ENCODE peak calls at places on chromosomes 4 and X, in four cellular contexts. P, Z, D and S are unnamed samples.

GRCh38 chr4:165475706-165476070 is 96.9 kb downstream of the CPE start:
- DNase-seq in D (no peak), Z (no peak), P (no peak), S (no peak)

GRCh38 chrX:40366661-40367060 is 214.1 kb upstream of the ATP6AP2 start:
- DNase-seq in P (no peak), Z (no peak), D (no peak), S (no peak)

GRCh38 chr4:150708004-150708403 is 126.1 kb downstream of the MAB21L2 start:
- DNase-seq in Z (no peak), D (no peak), P (no peak), S (no peak)

GRCh38 chr4:145732001-145732400 is 52.1 kb downstream of the C4orf51 start:
- DNase-seq in Z (no peak), P (no peak), D (no peak), S (no peak)

GRCh38 chrX:39894626-39895025 is 203.1 kb downstream of the BCOR start:
- DNase-seq in Z (peak; percentile 16), P (peak; percentile 62), D (no peak), S (no peak)

GRCh38 chrX:111543212-111543762 is 31.8 kb downstream of the SERTM2 start:
- DNase-seq in Z (no peak), D (no peak), P (no peak), S (no peak)

GRCh38 chr4:130814896-130815295 is 1718.9 kb downstream of the C4orf33 start:
- DNase-seq in D (no peak), Z (no peak), P (no peak), S (no peak)

GRCh38 chr4:38387348-38387747 is 276.7 kb upstream of the KLF3 start:
- DNase-seq in Z (no peak), D (no peak), P (no peak), S (no peak)

GRCh38 chr4:5198586-5198985 is 147.3 kb downstream of the STK32B start:
- DNase-seq in D (no peak), Z (no peak), P (no peak), S (no peak)

GRCh38 chr4:98932539-98932938 is 3.6 kb upstream of the EIF4E start:
- DNase-seq in Z (no peak), P (peak; percentile 40), D (no peak), S (peak; percentile 11)

GRCh38 chr4:141768954-141769353 is 132.6 kb downstream of the IL15 start:
- DNase-seq in Z (peak; percentile 16), P (peak; percentile 74), D (peak; percentile 43), S (no peak)

GRCh38 chr4:137310593-137311490 is 221.5 kb downstream of the PCDH18 start:
- DNase-seq in D (peak; percentile 41), P (peak; percentile 36), Z (no peak), S (no peak)

GRCh38 chr4:107825072-107825789 is 499 bp downstream of the SGMS2 start:
- DNase-seq in Z (peak; percentile 37), D (no peak), P (peak; percentile 52), S (peak; percentile 67)

GRCh38 chr4:44150091-44150576 is 298.5 kb downstream of the KCTD8 start:
- DNase-seq in P (peak; percentile 87), D (no peak), Z (no peak), S (peak; percentile 4)

GRCh38 chrX:112846114-112846513 is 5.5 kb upstream of the AMOT start:
- DNase-seq in Z (no peak), P (no peak), D (no peak), S (no peak)

GRCh38 chr4:151012836-151013235 is 2.2 kb downstream of the LRBA start:
- DNase-seq in Z (no peak), P (peak; percentile 60), D (no peak), S (peak; percentile 50)

GRCh38 chr4:168731006-168731636 is 234.3 kb downstream of the PALLD start:
- DNase-seq in Z (no peak), P (no peak), D (no peak), S (no peak)

GRCh38 chr4:28351826-28352225 is 1491.2 kb downstream of the STIM2 start:
- DNase-seq in P (no peak), Z (no peak), D (no peak), S (no peak)

GRCh38 chrX:129959493-129959832 is 23.0 kb upstream of the BCORL1 start:
- DNase-seq in Z (no peak), D (no peak), P (no peak), S (peak; percentile 52)

GRCh38 chr4:152304220-152304619 is 231.7 kb downstream of the FBXW7 start:
- DNase-seq in D (no peak), Z (no peak), P (peak; percentile 50), S (peak; percentile 34)

GRCh38 chr4:47704693-47705325 is 133.1 kb downstream of the CORIN start:
- DNase-seq in Z (peak; percentile 30), P (peak; percentile 38), D (peak; percentile 7), S (no peak)

GRCh38 chrX:37701588-37701987 is 16.0 kb downstream of the XK start:
- DNase-seq in P (no peak), Z (no peak), D (no peak), S (no peak)

GRCh38 chr4:136319789-136320470 is 1212.4 kb downstream of the PCDH18 start:
- DNase-seq in Z (peak; percentile 74), P (peak; percentile 84), D (no peak), S (peak; percentile 59)

GRCh38 chrX:32599156-32599555 is 612.2 kb downstream of the DMD start:
- DNase-seq in D (no peak), Z (no peak), P (no peak), S (no peak)

GRCh38 chr4:71009796-71010588 is 16.5 kb downstream of the DCK start:
- DNase-seq in P (peak; percentile 66), D (no peak), Z (peak; percentile 26), S (peak; percentile 77)

DNA sequence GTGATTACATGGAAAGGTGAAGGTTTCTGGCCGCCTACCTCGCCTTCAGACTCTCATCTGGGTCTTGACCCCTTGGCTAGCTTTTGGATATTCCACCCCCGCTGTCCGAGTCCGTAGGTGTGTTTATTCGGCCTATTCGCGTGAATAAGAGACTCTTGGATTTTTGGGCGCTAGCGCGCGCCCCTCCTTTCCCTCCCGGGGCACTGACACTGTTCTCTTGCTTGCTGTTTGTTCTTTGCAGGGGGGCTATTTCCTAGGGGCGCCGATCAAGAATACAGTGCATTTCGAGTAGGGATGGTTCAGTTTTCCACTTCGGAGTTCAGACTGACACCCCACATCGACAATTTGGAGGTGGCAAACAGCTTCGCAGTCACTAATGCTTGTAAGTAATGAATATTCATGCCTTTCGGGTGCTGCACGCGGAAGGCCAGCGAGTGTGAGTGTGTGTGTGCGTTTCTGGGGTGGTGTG is 932 bp downstream of the GRIA2 start:
- DNase-seq in P (no peak), D (no peak), Z (no peak), S (no peak)
- H3K9me3 ChIP-seq in P (no peaks in the 10 kb centered on the region), D (no peaks in the 10 kb centered on the region), Z (no peaks in the 10 kb centered on the region), S (no peaks in the 10 kb centered on the region)

GRCh38 chrX:18574591-18574990 is 97.3 kb downstream of the RS1 start:
- DNase-seq in Z (peak; percentile 9), P (peak; percentile 53), D (peak; percentile 21), S (peak; percentile 32)
- H3K9me3 ChIP-seq in Z (no peaks in the 10 kb centered on the region), P (no peaks in the 10 kb centered on the region), D (no peaks in the 10 kb centered on the region), S (no peaks in the 10 kb centered on the region)

GRCh38 chrX:155046811-155047528 is 20.3 kb downstream of the FUNDC2 start:
- DNase-seq in D (no peak), Z (no peak), P (no peak), S (no peak)
- H3K9me3 ChIP-seq in D (no peaks in the 10 kb centered on the region), Z (no peaks in the 10 kb centered on the region), P (no peaks in the 10 kb centered on the region), S (no peaks in the 10 kb centered on the region)

DNA sequence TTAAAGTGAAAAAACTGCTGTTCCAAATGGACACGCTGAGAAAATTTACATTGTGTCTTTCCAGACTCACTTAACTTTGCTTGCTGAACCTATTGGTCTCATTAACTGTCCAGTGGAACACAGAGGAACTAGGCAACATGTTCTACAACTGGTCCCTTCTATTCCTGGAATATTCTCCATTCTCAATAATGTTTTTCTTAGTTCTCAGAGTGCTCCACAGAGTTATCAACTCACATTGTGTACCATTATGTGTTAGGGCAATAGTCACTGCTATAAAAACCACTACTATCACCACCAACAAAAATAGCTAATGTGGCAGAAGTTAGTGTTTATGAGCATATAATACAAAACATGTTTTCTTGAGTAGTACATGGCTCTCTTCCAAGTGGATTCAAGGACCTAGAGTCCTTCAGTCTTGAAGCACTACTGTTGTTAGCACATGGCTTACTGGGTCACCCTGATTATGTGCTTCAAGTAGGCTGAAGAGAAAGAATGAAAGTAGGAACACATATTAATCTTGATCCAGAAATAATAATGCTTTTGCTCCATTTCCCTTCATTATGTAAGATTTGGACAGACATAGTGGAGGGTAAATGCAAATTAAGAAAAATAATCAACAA is 865.3 kb upstream of the HS3ST1 start:
- DNase-seq in Z (no peak), P (no peak), D (no peak), S (no peak)
- H3K9me3 ChIP-seq in Z (no peaks in the 10 kb centered on the region), P (no peaks in the 10 kb centered on the region), D (peaks cover 12% of the 10 kb centered on the region), S (no peaks in the 10 kb centered on the region)

GRCh38 chr4:138602664-138603063 is 360.5 kb upstream of the SLC7A11 start:
- DNase-seq in D (no peak), Z (no peak), P (no peak), S (no peak)
- H3K9me3 ChIP-seq in D (no peaks in the 10 kb centered on the region), Z (no peaks in the 10 kb centered on the region), P (no peaks in the 10 kb centered on the region), S (no peaks in the 10 kb centered on the region)

DNA sequence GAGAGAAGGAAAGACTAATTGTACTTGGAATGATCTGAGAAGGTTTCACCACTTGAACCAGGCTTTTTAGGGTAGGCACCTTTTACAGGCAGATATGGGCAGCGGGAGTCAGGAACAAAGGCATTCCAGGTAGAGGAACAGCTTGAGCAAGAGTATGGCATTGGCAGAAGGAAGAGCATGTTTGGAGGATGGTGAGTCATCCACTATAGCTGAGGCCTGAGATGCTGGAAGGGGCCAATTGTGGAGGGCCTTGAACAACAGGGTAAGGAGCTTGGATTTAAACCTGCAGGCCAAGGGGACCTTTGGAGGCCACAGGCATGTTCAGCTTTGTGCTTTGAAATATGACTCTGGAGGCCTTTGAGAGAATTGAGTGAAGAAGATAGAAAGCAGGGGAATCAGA is 32.2 kb downstream of the PFKFB1 start:
- DNase-seq in D (no peak), P (no peak), Z (no peak), S (peak; percentile 36)
- H3K9me3 ChIP-seq in D (no peaks in the 10 kb centered on the region), P (no peaks in the 10 kb centered on the region), Z (no peaks in the 10 kb centered on the region), S (no peaks in the 10 kb centered on the region)

DNA sequence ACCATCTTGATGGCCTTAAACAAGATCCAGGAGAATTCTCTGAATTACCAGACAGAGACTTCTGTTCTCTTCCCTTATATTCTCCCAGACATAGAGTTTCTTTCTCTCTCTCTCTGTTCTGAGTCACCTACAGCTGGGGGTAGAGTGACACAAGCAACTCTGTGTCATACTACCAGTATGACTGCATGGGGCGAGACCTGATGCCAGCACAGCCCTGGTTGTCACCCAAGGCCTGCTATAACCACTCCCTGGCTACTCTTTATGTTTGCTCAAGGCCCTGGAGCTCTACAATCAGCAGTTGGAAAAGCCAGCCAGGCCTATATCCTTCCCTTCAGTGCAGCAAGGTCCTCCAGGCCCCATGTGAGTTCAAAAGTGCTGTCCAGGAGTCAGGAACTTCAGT is 114.2 kb upstream of the TENT5D start:
- DNase-seq in D (no peak), P (peak; percentile 58), Z (no peak), S (no peak)
- H3K9me3 ChIP-seq in D (no peaks in the 10 kb centered on the region), P (no peaks in the 10 kb centered on the region), Z (no peaks in the 10 kb centered on the region), S (no peaks in the 10 kb centered on the region)